ENCODE peak calls at places on chromosomes 11 and 22, in six cellular contexts. One of them, this sample, is unnamed. For H3K27me3, H3K4me1 and H3K9me3, the result is how much of the 10 kb centered on the place peaks cover.

GRCh38 chr11:1163911-1164735 is 6.4 kb downstream of the MUC5AC start:
- DNase-seq in CD4-positive, CD25-positive, alpha-beta regulatory T cell: no peak
- DNase-seq in gastrocnemius medialis: peak
- DNase-seq in HepG2: no peak
- DNase-seq in uterus: no peak
- DNase-seq in upper lobe of right lung: peak
- DNase-seq in this sample: peak

GRCh38 chr11:41497974-41498373 is 38.5 kb upstream of the LRRC4C start:
- DNase-seq in CD4-positive, CD25-positive, alpha-beta regulatory T cell: no peak
- DNase-seq in gastrocnemius medialis: no peak
- DNase-seq in HepG2: no peak
- DNase-seq in uterus: no peak
- DNase-seq in upper lobe of right lung: no peak
- DNase-seq in this sample: no peak

GRCh38 chr11:134519788-134520187 is 107.7 kb upstream of the B3GAT1 start:
- DNase-seq in CD4-positive, CD25-positive, alpha-beta regulatory T cell: no peak
- DNase-seq in gastrocnemius medialis: no peak
- DNase-seq in HepG2: no peak
- DNase-seq in uterus: no peak
- DNase-seq in upper lobe of right lung: no peak
- DNase-seq in this sample: no peak

GRCh38 chr11:28049338-28050216 is 58.4 kb downstream of the KIF18A start:
- DNase-seq in CD4-positive, CD25-positive, alpha-beta regulatory T cell: no peak
- DNase-seq in gastrocnemius medialis: no peak
- DNase-seq in HepG2: no peak
- DNase-seq in uterus: no peak
- DNase-seq in upper lobe of right lung: no peak
- DNase-seq in this sample: no peak

GRCh38 chr11:127330044-127330443 is 329.5 kb upstream of the KIRREL3 start:
- DNase-seq in CD4-positive, CD25-positive, alpha-beta regulatory T cell: no peak
- DNase-seq in gastrocnemius medialis: no peak
- DNase-seq in HepG2: no peak
- DNase-seq in uterus: no peak
- DNase-seq in upper lobe of right lung: no peak
- DNase-seq in this sample: no peak

GRCh38 chr11:69959461-69959860 is 118.7 kb upstream of the ANO1 start:
- DNase-seq in CD4-positive, CD25-positive, alpha-beta regulatory T cell: no peak
- DNase-seq in gastrocnemius medialis: no peak
- DNase-seq in HepG2: no peak
- DNase-seq in uterus: no peak
- DNase-seq in upper lobe of right lung: no peak
- DNase-seq in this sample: no peak

GRCh38 chr11:65651589-65652510 is 10.9 kb downstream of the RELA start:
- DNase-seq in CD4-positive, CD25-positive, alpha-beta regulatory T cell: no peak
- DNase-seq in gastrocnemius medialis: no peak
- DNase-seq in HepG2: no peak
- DNase-seq in uterus: peak
- DNase-seq in upper lobe of right lung: peak
- DNase-seq in this sample: peak

GRCh38 chr11:76838422-76839068 is 22.2 kb upstream of the ACER3 start:
- DNase-seq in CD4-positive, CD25-positive, alpha-beta regulatory T cell: no peak
- DNase-seq in gastrocnemius medialis: no peak
- DNase-seq in HepG2: peak
- DNase-seq in uterus: no peak
- DNase-seq in upper lobe of right lung: no peak
- DNase-seq in this sample: no peak

GRCh38 chr22:39212721-39213376 is 31.9 kb downstream of the PDGFB start:
- DNase-seq in CD4-positive, CD25-positive, alpha-beta regulatory T cell: no peak
- DNase-seq in gastrocnemius medialis: no peak
- DNase-seq in HepG2: peak
- DNase-seq in uterus: no peak
- DNase-seq in upper lobe of right lung: peak
- DNase-seq in this sample: peak

GRCh38 chr11:133787379-133788103 is 57.8 kb downstream of the SPATA19 start:
- DNase-seq in CD4-positive, CD25-positive, alpha-beta regulatory T cell: no peak
- DNase-seq in gastrocnemius medialis: peak
- DNase-seq in HepG2: no peak
- DNase-seq in uterus: no peak
- DNase-seq in upper lobe of right lung: peak
- DNase-seq in this sample: no peak

GRCh38 chr11:85682330-85683305 is 3.4 kb downstream of the CCDC89 start:
- DNase-seq in CD4-positive, CD25-positive, alpha-beta regulatory T cell: peak
- DNase-seq in gastrocnemius medialis: peak
- DNase-seq in HepG2: no peak
- DNase-seq in uterus: peak
- DNase-seq in upper lobe of right lung: peak
- DNase-seq in this sample: peak

GRCh38 chr11:110056956-110057355 is 36.2 kb upstream of the ZC3H12C start:
- DNase-seq in CD4-positive, CD25-positive, alpha-beta regulatory T cell: no peak
- DNase-seq in gastrocnemius medialis: no peak
- DNase-seq in HepG2: no peak
- DNase-seq in uterus: no peak
- DNase-seq in upper lobe of right lung: no peak
- DNase-seq in this sample: no peak

GRCh38 chr11:65047581-65048422 is 6.8 kb downstream of the SAC3D1 start:
- DNase-seq in CD4-positive, CD25-positive, alpha-beta regulatory T cell: peak
- DNase-seq in gastrocnemius medialis: no peak
- DNase-seq in HepG2: no peak
- DNase-seq in uterus: peak
- DNase-seq in upper lobe of right lung: no peak
- DNase-seq in this sample: no peak

GRCh38 chr11:79040348-79040747 is 400.5 kb downstream of the TENM4 start:
- DNase-seq in CD4-positive, CD25-positive, alpha-beta regulatory T cell: no peak
- DNase-seq in gastrocnemius medialis: no peak
- DNase-seq in HepG2: no peak
- DNase-seq in uterus: no peak
- DNase-seq in upper lobe of right lung: no peak
- DNase-seq in this sample: no peak

GRCh38 chr22:42664976-42665831 is 16.0 kb upstream of the CYB5R3 start:
- DNase-seq in CD4-positive, CD25-positive, alpha-beta regulatory T cell: no peak
- DNase-seq in gastrocnemius medialis: no peak
- DNase-seq in HepG2: no peak
- DNase-seq in uterus: no peak
- DNase-seq in upper lobe of right lung: no peak
- DNase-seq in this sample: no peak

GRCh38 chr11:60809691-60810090 is 24.6 kb downstream of the MS4A10 start:
- DNase-seq in CD4-positive, CD25-positive, alpha-beta regulatory T cell: no peak
- DNase-seq in gastrocnemius medialis: no peak
- DNase-seq in HepG2: no peak
- DNase-seq in uterus: no peak
- DNase-seq in upper lobe of right lung: no peak
- DNase-seq in this sample: no peak

GRCh38 chr11:114150671-114151070 is 91.2 kb downstream of the ZBTB16 start:
- DNase-seq in CD4-positive, CD25-positive, alpha-beta regulatory T cell: no peak
- DNase-seq in gastrocnemius medialis: peak
- DNase-seq in HepG2: no peak
- DNase-seq in uterus: no peak
- DNase-seq in upper lobe of right lung: no peak
- DNase-seq in this sample: no peak

GRCh38 chr11:112658521-112658920 is 302.7 kb upstream of the NCAM1 start:
- DNase-seq in CD4-positive, CD25-positive, alpha-beta regulatory T cell: no peak
- DNase-seq in gastrocnemius medialis: no peak
- DNase-seq in HepG2: no peak
- DNase-seq in uterus: no peak
- DNase-seq in upper lobe of right lung: no peak
- DNase-seq in this sample: no peak

GRCh38 chr11:45213717-45214116 is 67.3 kb downstream of the PRDM11 start:
- DNase-seq in CD4-positive, CD25-positive, alpha-beta regulatory T cell: no peak
- DNase-seq in gastrocnemius medialis: no peak
- DNase-seq in HepG2: no peak
- DNase-seq in uterus: no peak
- DNase-seq in upper lobe of right lung: no peak
- DNase-seq in this sample: no peak

GRCh38 chr11:4887591-4887990 is 5.9 kb downstream of the OR51T1 start:
- DNase-seq in CD4-positive, CD25-positive, alpha-beta regulatory T cell: no peak
- DNase-seq in gastrocnemius medialis: no peak
- DNase-seq in HepG2: no peak
- DNase-seq in uterus: no peak
- DNase-seq in upper lobe of right lung: no peak
- DNase-seq in this sample: no peak

GRCh38 chr22:23779083-23779482 is 6.4 kb downstream of the MMP11 start:
- DNase-seq in CD4-positive, CD25-positive, alpha-beta regulatory T cell: no peak
- DNase-seq in gastrocnemius medialis: no peak
- DNase-seq in HepG2: no peak
- DNase-seq in uterus: no peak
- DNase-seq in upper lobe of right lung: no peak
- DNase-seq in this sample: no peak

GRCh38 chr22:23779731-23780130 is 7.0 kb upstream of the SMARCB1 start:
- DNase-seq in CD4-positive, CD25-positive, alpha-beta regulatory T cell: no peak
- DNase-seq in gastrocnemius medialis: no peak
- DNase-seq in HepG2: no peak
- DNase-seq in uterus: no peak
- DNase-seq in upper lobe of right lung: no peak
- DNase-seq in this sample: no peak

GRCh38 chr22:23781065-23781464 is 5.7 kb upstream of the SMARCB1 start:
- DNase-seq in CD4-positive, CD25-positive, alpha-beta regulatory T cell: no peak
- DNase-seq in gastrocnemius medialis: no peak
- DNase-seq in HepG2: no peak
- DNase-seq in uterus: no peak
- DNase-seq in upper lobe of right lung: no peak
- DNase-seq in this sample: no peak

GRCh38 chr22:23781533-23781932 is 5.2 kb upstream of the SMARCB1 start:
- DNase-seq in CD4-positive, CD25-positive, alpha-beta regulatory T cell: no peak
- DNase-seq in gastrocnemius medialis: no peak
- DNase-seq in HepG2: no peak
- DNase-seq in uterus: no peak
- DNase-seq in upper lobe of right lung: no peak
- DNase-seq in this sample: no peak

GRCh38 chr22:23780146-23780748 is 6.5 kb upstream of the SMARCB1 start:
- DNase-seq in CD4-positive, CD25-positive, alpha-beta regulatory T cell: no peak
- DNase-seq in gastrocnemius medialis: no peak
- DNase-seq in HepG2: no peak
- DNase-seq in uterus: no peak
- DNase-seq in upper lobe of right lung: no peak
- DNase-seq in this sample: no peak
- H3K27me3 ChIP-seq in CD4-positive, CD25-positive, alpha-beta regulatory T cell: under half
- H3K27me3 ChIP-seq in gastrocnemius medialis: under half
- H3K27me3 ChIP-seq in HepG2: under half
- H3K27me3 ChIP-seq in uterus: under half
- H3K27me3 ChIP-seq in upper lobe of right lung: under half
- H3K27me3 ChIP-seq in this sample: under half

GRCh38 chr11:67287355-67288197 is 1.5 kb upstream of the ANKRD13D start:
- DNase-seq in CD4-positive, CD25-positive, alpha-beta regulatory T cell: peak
- DNase-seq in gastrocnemius medialis: no peak
- DNase-seq in HepG2: no peak
- DNase-seq in uterus: no peak
- DNase-seq in upper lobe of right lung: no peak
- DNase-seq in this sample: peak
- H3K4me1 ChIP-seq in CD4-positive, CD25-positive, alpha-beta regulatory T cell: half or more
- H3K4me1 ChIP-seq in gastrocnemius medialis: under half
- H3K4me1 ChIP-seq in HepG2: under half
- H3K4me1 ChIP-seq in uterus: under half
- H3K4me1 ChIP-seq in upper lobe of right lung: half or more
- H3K4me1 ChIP-seq in this sample: under half

GRCh38 chr22:25763239-25763777 is 21.3 kb downstream of the MYO18B start:
- DNase-seq in CD4-positive, CD25-positive, alpha-beta regulatory T cell: no peak
- DNase-seq in gastrocnemius medialis: no peak
- DNase-seq in HepG2: no peak
- DNase-seq in uterus: no peak
- DNase-seq in upper lobe of right lung: no peak
- DNase-seq in this sample: no peak

GRCh38 chr22:25764270-25765015 is 22.5 kb downstream of the MYO18B start:
- DNase-seq in CD4-positive, CD25-positive, alpha-beta regulatory T cell: no peak
- DNase-seq in gastrocnemius medialis: peak
- DNase-seq in HepG2: no peak
- DNase-seq in uterus: no peak
- DNase-seq in upper lobe of right lung: no peak
- DNase-seq in this sample: no peak

GRCh38 chr22:25765016-25765367 is 23.0 kb downstream of the MYO18B start:
- DNase-seq in CD4-positive, CD25-positive, alpha-beta regulatory T cell: no peak
- DNase-seq in gastrocnemius medialis: peak
- DNase-seq in HepG2: no peak
- DNase-seq in uterus: no peak
- DNase-seq in upper lobe of right lung: no peak
- DNase-seq in this sample: no peak

GRCh38 chr22:25766418-25766817 is 24.4 kb downstream of the MYO18B start:
- DNase-seq in CD4-positive, CD25-positive, alpha-beta regulatory T cell: no peak
- DNase-seq in gastrocnemius medialis: no peak
- DNase-seq in HepG2: no peak
- DNase-seq in uterus: no peak
- DNase-seq in upper lobe of right lung: no peak
- DNase-seq in this sample: no peak

GRCh38 chr22:25765801-25766200 is 23.8 kb downstream of the MYO18B start:
- DNase-seq in CD4-positive, CD25-positive, alpha-beta regulatory T cell: no peak
- DNase-seq in gastrocnemius medialis: no peak
- DNase-seq in HepG2: no peak
- DNase-seq in uterus: no peak
- DNase-seq in upper lobe of right lung: no peak
- DNase-seq in this sample: no peak
- H3K9me3 ChIP-seq in CD4-positive, CD25-positive, alpha-beta regulatory T cell: under half
- H3K9me3 ChIP-seq in gastrocnemius medialis: under half
- H3K9me3 ChIP-seq in HepG2: under half
- H3K9me3 ChIP-seq in uterus: under half
- H3K9me3 ChIP-seq in upper lobe of right lung: under half
- H3K9me3 ChIP-seq in this sample: under half

GRCh38 chr22:45602004-45602733 is 69.5 kb upstream of the ATXN10 start:
- DNase-seq in CD4-positive, CD25-positive, alpha-beta regulatory T cell: no peak
- DNase-seq in gastrocnemius medialis: no peak
- DNase-seq in HepG2: no peak
- DNase-seq in uterus: no peak
- DNase-seq in upper lobe of right lung: no peak
- DNase-seq in this sample: no peak
- H3K27me3 ChIP-seq in CD4-positive, CD25-positive, alpha-beta regulatory T cell: under half
- H3K27me3 ChIP-seq in gastrocnemius medialis: under half
- H3K27me3 ChIP-seq in HepG2: under half
- H3K27me3 ChIP-seq in uterus: under half
- H3K27me3 ChIP-seq in upper lobe of right lung: under half
- H3K27me3 ChIP-seq in this sample: under half

DNA sequence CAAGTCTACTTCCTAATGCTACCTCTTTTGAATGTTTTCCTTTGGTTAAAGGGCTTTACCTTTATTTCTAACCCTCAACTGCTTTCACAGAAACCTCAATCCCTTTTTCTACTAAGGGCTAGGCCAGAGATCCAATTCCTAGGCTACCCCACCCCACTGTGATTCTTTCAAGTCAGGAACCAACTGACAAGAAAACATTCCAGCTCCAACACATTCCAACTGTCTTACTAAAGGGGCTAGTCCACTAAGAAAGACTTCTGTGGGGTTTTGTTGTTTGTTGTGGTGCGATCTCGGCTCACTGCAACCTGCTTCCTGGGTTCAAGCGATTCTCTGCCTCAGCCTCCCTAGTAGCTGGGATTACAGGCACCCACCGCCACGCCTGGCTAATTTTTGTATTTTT is 151.3 kb downstream of the APOL5 start:
- DNase-seq in CD4-positive, CD25-positive, alpha-beta regulatory T cell: no peak
- DNase-seq in gastrocnemius medialis: no peak
- DNase-seq in HepG2: no peak
- DNase-seq in uterus: no peak
- DNase-seq in upper lobe of right lung: no peak
- DNase-seq in this sample: no peak
- H3K4me1 ChIP-seq in CD4-positive, CD25-positive, alpha-beta regulatory T cell: under half
- H3K4me1 ChIP-seq in gastrocnemius medialis: half or more
- H3K4me1 ChIP-seq in HepG2: under half
- H3K4me1 ChIP-seq in uterus: under half
- H3K4me1 ChIP-seq in upper lobe of right lung: under half
- H3K4me1 ChIP-seq in this sample: under half

GRCh38 chr22:49056301-49056700 is 771.4 kb downstream of the BRD1 start:
- DNase-seq in CD4-positive, CD25-positive, alpha-beta regulatory T cell: no peak
- DNase-seq in gastrocnemius medialis: no peak
- DNase-seq in HepG2: no peak
- DNase-seq in uterus: no peak
- DNase-seq in upper lobe of right lung: no peak
- DNase-seq in this sample: no peak
- H3K9me3 ChIP-seq in CD4-positive, CD25-positive, alpha-beta regulatory T cell: under half
- H3K9me3 ChIP-seq in gastrocnemius medialis: under half
- H3K9me3 ChIP-seq in HepG2: under half
- H3K9me3 ChIP-seq in uterus: under half
- H3K9me3 ChIP-seq in upper lobe of right lung: under half
- H3K9me3 ChIP-seq in this sample: under half

GRCh38 chr11:47592276-47592675 is 1.9 kb downstream of the C1QTNF4 start:
- DNase-seq in CD4-positive, CD25-positive, alpha-beta regulatory T cell: no peak
- DNase-seq in gastrocnemius medialis: no peak
- DNase-seq in HepG2: no peak
- DNase-seq in uterus: no peak
- DNase-seq in upper lobe of right lung: no peak
- DNase-seq in this sample: no peak
- H3K27me3 ChIP-seq in CD4-positive, CD25-positive, alpha-beta regulatory T cell: under half
- H3K27me3 ChIP-seq in gastrocnemius medialis: half or more
- H3K27me3 ChIP-seq in HepG2: under half
- H3K27me3 ChIP-seq in uterus: under half
- H3K27me3 ChIP-seq in upper lobe of right lung: under half
- H3K27me3 ChIP-seq in this sample: under half

This sample was measured in left lung.